ENCODE peak calls at places on chromosomes 2 and 18, in five cellular contexts. One of them, this sample, is unnamed.
A peak's percentile ranks its signal among the peaks of the same experiment; 100 is the strongest.

GRCh38 chr18:75874401-75875093 is 447.0 kb upstream of the SMIM21 start:
- DNase-seq in Panc1: no peak
- DNase-seq in AG10803: no peak
- DNase-seq in endothelial cell: no peak
- DNase-seq in right atrium auricular region: no peak
- DNase-seq in this sample: no peak

GRCh38 chr2:102895386-102895785 is 133.6 kb downstream of the TMEM182 start:
- DNase-seq in Panc1: no peak
- DNase-seq in AG10803: no peak
- DNase-seq in endothelial cell: no peak
- DNase-seq in right atrium auricular region: no peak
- DNase-seq in this sample: no peak

GRCh38 chr2:181886192-181886591 is 5.3 kb upstream of the ITPRID2 start:
- DNase-seq in Panc1: no peak
- DNase-seq in AG10803: no peak
- DNase-seq in endothelial cell: no peak
- DNase-seq in right atrium auricular region: no peak
- DNase-seq in this sample: no peak

GRCh38 chr18:39558658-39559057 is 1993.1 kb upstream of the CELF4 start:
- DNase-seq in Panc1: no peak
- DNase-seq in AG10803: peak; percentile 1
- DNase-seq in endothelial cell: no peak
- DNase-seq in right atrium auricular region: no peak
- DNase-seq in this sample: no peak

GRCh38 chr2:235860846-235861245 is 307.3 kb downstream of the GBX2 start:
- DNase-seq in Panc1: no peak
- DNase-seq in AG10803: no peak
- DNase-seq in endothelial cell: no peak
- DNase-seq in right atrium auricular region: no peak
- DNase-seq in this sample: no peak

GRCh38 chr18:78503129-78503528 is 476.5 kb upstream of the SALL3 start:
- DNase-seq in Panc1: no peak
- DNase-seq in AG10803: no peak
- DNase-seq in endothelial cell: no peak
- DNase-seq in right atrium auricular region: no peak
- DNase-seq in this sample: no peak

GRCh38 chr18:34643982-34644381 is 66.1 kb upstream of the DTNA start:
- DNase-seq in Panc1: no peak
- DNase-seq in AG10803: no peak
- DNase-seq in endothelial cell: no peak
- DNase-seq in right atrium auricular region: no peak
- DNase-seq in this sample: no peak

GRCh38 chr2:58701688-58702301 is 460.7 kb upstream of the FANCL start:
- DNase-seq in Panc1: no peak
- DNase-seq in AG10803: no peak
- DNase-seq in endothelial cell: no peak
- DNase-seq in right atrium auricular region: no peak
- DNase-seq in this sample: no peak

DNA sequence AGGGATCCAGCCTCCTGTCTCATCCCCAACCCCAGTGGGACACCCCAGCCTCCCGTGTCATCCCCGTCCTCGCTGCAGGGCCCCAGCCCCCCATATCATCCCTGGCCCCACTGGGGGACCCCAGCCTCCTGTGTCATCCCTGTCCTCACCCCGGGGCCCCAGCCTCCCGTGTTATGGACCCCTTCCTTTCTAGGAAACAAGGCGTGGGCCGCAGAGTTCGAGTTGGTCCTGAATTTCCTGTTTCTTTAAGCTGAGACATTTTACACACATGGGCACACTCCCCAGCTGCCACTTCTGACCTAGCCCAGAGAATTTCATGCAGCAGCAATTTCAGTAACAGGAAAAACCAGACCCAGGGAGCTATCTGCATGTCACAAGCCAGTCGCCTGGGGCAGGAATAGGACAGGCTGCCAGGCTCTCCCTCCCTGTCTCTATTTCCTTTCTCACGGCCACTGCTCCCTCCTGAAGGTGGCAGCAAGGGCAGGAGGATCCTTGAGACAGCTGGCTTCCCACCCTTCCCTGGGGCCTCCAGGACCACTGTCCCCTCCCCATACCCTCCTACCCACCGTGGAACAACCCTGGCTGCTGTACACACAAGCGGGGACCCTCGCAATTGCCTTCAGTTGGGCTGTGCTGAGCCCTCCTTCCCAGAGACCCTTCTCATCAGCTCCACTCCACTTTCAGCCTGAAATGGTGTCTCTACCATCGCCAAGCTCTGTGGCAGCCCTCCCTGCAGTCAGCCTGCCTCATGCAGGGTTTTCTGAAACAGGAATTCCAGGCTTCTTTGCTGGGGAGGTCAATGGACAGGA is 141.9 kb upstream of the ID2 start:
- DNase-seq in Panc1: no peak
- DNase-seq in AG10803: no peak
- DNase-seq in endothelial cell: no peak
- DNase-seq in right atrium auricular region: no peak
- DNase-seq in this sample: peak; percentile 83
- TF ChIP-seq CTCF in Panc1: no peak
- TF ChIP-seq CTCF in AG10803: no peak
- TF ChIP-seq CTCF in endothelial cell: no peak
- TF ChIP-seq CTCF in right atrium auricular region: no peak
- TF ChIP-seq CTCF in this sample: peak; percentile 12

DNA sequence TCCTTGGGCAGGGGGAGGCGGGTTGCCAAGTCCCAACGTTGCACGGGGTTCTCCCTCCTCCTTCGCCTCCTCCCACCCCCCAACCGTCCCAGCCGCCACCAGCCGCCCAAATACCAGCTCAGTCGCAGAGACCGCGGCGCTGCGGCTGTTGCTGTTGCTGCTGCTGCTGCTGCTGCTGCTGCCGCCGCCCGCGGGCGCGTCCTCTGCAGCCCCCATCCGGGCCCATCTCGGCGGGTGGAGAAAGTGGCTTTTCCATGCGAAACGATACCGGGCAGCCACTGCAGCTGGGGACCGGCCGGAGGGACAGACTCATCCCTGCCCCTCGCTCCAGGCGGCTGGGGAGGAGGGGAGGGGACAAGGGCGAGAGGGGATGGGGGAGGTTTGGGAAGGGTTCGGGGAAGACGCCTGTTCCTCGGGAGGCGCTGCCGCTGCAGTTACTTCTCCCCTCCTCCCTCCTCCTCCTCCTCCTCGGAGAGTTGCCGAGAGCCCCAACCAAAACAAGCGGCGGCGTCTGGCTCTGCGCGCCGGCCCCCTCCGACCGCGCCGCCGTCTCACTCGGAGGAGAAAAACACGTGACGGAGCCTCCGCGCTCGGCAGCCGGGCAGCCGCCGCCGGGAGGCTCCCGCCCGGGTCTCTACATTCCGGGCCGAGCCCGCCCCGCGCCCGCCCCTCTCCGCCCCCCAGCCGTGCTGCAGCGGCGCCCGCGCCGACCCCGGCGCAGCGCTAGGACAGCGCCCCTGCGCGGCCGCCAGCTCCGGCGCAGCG is at the start of gene IRS1:
- DNase-seq in Panc1: no peak
- DNase-seq in AG10803: peak; percentile 81
- DNase-seq in endothelial cell: peak; percentile 58
- DNase-seq in right atrium auricular region: peak; percentile 69
- DNase-seq in this sample: peak; percentile 77
- TF ChIP-seq CTCF in Panc1: peak; percentile 90
- TF ChIP-seq CTCF in AG10803: peak; percentile 1
- TF ChIP-seq CTCF in endothelial cell: peak; percentile 17
- TF ChIP-seq CTCF in right atrium auricular region: peak; percentile 51
- TF ChIP-seq CTCF in this sample: peak; percentile 49

GRCh38 chr2:75610671-75611070 is 35.9 kb upstream of the MRPL19 start:
- DNase-seq in Panc1: no peak
- DNase-seq in AG10803: no peak
- DNase-seq in endothelial cell: no peak
- DNase-seq in right atrium auricular region: no peak
- DNase-seq in this sample: no peak

GRCh38 chr2:75609937-75610508 is 36.6 kb upstream of the MRPL19 start:
- DNase-seq in Panc1: no peak
- DNase-seq in AG10803: peak; percentile 59
- DNase-seq in endothelial cell: no peak
- DNase-seq in right atrium auricular region: no peak
- DNase-seq in this sample: no peak

GRCh38 chr2:75608684-75609333 is 37.8 kb upstream of the MRPL19 start:
- DNase-seq in Panc1: peak; percentile 33
- DNase-seq in AG10803: peak; percentile 43
- DNase-seq in endothelial cell: peak; percentile 75
- DNase-seq in right atrium auricular region: no peak
- DNase-seq in this sample: peak; percentile 67

GRCh38 chr2:75607988-75608683 is 38.4 kb upstream of the MRPL19 start:
- DNase-seq in Panc1: no peak
- DNase-seq in AG10803: no peak
- DNase-seq in endothelial cell: no peak
- DNase-seq in right atrium auricular region: no peak
- DNase-seq in this sample: no peak

DNA sequence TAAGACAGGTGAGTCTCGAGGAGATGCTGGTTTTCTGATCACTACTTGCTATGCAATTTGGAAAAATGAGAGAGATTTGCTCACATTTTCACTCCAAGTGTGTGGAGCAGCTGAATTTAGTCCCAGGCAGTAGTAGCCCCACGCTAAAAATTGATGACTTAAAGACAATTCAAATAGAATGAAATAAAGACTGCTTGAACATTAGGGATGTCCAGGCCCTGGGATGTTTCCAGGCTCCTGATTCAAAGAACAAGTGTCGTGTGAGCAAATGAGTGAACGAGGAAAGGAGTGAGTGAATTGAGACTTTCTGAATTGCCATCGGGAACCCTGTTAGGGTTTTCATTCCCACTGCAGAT is 37.3 kb upstream of the MRPL19 start:
- DNase-seq in Panc1: no peak
- DNase-seq in AG10803: no peak
- DNase-seq in endothelial cell: no peak
- DNase-seq in right atrium auricular region: no peak
- DNase-seq in this sample: no peak
- TF ChIP-seq CTCF in Panc1: peak; percentile 80
- TF ChIP-seq CTCF in AG10803: no peak
- TF ChIP-seq CTCF in endothelial cell: peak; percentile 10
- TF ChIP-seq CTCF in right atrium auricular region: no peak
- TF ChIP-seq CTCF in this sample: no peak

GRCh38 chr2:223760838-223761502 is 76.4 kb downstream of the AP1S3 start:
- DNase-seq in Panc1: peak; percentile 93
- DNase-seq in AG10803: peak; percentile 76
- DNase-seq in endothelial cell: no peak
- DNase-seq in right atrium auricular region: no peak
- DNase-seq in this sample: peak; percentile 54
- TF ChIP-seq CTCF in Panc1: peak; percentile 72
- TF ChIP-seq CTCF in AG10803: peak; percentile 11
- TF ChIP-seq CTCF in endothelial cell: no peak
- TF ChIP-seq CTCF in right atrium auricular region: no peak
- TF ChIP-seq CTCF in this sample: no peak

GRCh38 chr2:64607381-64607780 is 46.3 kb downstream of the SERTAD2 start:
- DNase-seq in Panc1: no peak
- DNase-seq in AG10803: no peak
- DNase-seq in endothelial cell: no peak
- DNase-seq in right atrium auricular region: no peak
- DNase-seq in this sample: no peak

GRCh38 chr2:64610456-64610855 is 43.3 kb downstream of the SERTAD2 start:
- DNase-seq in Panc1: no peak
- DNase-seq in AG10803: no peak
- DNase-seq in endothelial cell: no peak
- DNase-seq in right atrium auricular region: peak; percentile 53
- DNase-seq in this sample: no peak

GRCh38 chr2:64608867-64609228 is 44.9 kb downstream of the SERTAD2 start:
- DNase-seq in Panc1: no peak
- DNase-seq in AG10803: no peak
- DNase-seq in endothelial cell: no peak
- DNase-seq in right atrium auricular region: peak; percentile 54
- DNase-seq in this sample: peak; percentile 70

GRCh38 chr2:64606495-64607363 is 47.0 kb downstream of the SERTAD2 start:
- DNase-seq in Panc1: no peak
- DNase-seq in AG10803: peak; percentile 84
- DNase-seq in endothelial cell: no peak
- DNase-seq in right atrium auricular region: peak; percentile 97
- DNase-seq in this sample: peak; percentile 94

DNA sequence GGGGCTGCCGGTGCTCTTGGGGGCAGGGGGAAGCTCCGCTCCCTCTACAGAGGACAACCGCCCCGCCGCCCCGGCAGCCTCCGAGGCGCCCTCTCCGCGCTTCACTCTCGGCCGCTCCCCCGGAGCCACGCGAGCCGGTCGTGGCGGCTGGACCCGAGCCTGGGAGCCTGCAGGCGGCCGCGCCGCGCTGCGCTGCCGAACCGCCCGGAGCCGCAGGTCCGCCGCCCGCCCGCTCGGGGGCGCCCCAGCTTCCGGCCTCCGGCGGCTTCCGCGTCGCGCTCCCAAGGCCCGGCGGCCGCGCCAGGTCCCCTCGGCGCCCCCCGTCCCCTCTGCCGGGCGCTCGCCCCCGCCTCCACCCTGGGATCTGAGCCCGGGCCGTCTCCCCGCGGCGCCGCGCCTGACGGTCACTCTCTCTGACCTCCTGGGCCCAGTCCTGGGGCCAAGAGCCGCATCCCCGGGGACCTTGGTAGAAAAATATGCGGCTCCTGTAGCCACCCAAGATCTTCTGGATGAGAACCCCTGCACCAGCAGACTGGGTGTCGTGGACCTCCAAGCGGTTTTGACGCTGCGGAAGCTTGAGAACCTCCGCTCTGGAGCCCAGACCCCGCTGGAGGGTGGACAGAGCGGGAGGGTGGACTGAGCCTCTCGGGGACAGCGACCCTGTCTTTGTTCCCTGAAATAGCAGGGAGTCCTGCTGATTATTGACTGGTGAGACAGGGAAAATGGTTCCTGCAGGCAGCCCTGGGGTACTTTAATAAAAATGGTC is 44.3 kb downstream of the SERTAD2 start:
- DNase-seq in Panc1: no peak
- DNase-seq in AG10803: peak; percentile 51
- DNase-seq in endothelial cell: peak; percentile 82
- DNase-seq in right atrium auricular region: peak; percentile 58
- DNase-seq in this sample: peak; percentile 68
- TF ChIP-seq CTCF in Panc1: peak; percentile 94
- TF ChIP-seq CTCF in AG10803: peak; percentile 7
- TF ChIP-seq CTCF in endothelial cell: peak; percentile 17
- TF ChIP-seq CTCF in right atrium auricular region: peak; percentile 57
- TF ChIP-seq CTCF in this sample: peak; percentile 65

This sample was measured in mucosa of descending colon.